ENCODE peak calls at places on chromosomes 7 and 10, in eight cellular contexts. A is fibroblast of lung; O is GM23338; V is CD4-positive, alpha-beta T cell; B is endothelial cell of umbilical vein; T is upper lobe of right lung; I is hepatocyte; N is sigmoid colon. Y is an unnamed sample.

GRCh38 chr10:14579405-14579804 is 195.3 kb downstream of the FAM107B start:
- DNase-seq in A (peak), O (no peak), V (no peak), B (no peak), T (no peak), I (no peak), N (no peak), Y (no peak)

GRCh38 chr7:133611955-133612354 is 359.1 kb downstream of the EXOC4 start:
- DNase-seq in A (no peak), O (no peak), V (no peak), B (no peak), T (no peak), I (no peak), N (no peak), Y (no peak)

GRCh38 chr7:101543242-101543766 is 85.8 kb downstream of the MYL10 start:
- DNase-seq in A (no peak), O (no peak), V (no peak), B (no peak), T (no peak), I (no peak), N (no peak), Y (no peak)

GRCh38 chr10:62652114-62652513 is 152.4 kb upstream of the ADO start:
- DNase-seq in A (no peak), O (no peak), V (no peak), B (no peak), T (no peak), I (no peak), N (no peak), Y (no peak)

GRCh38 chr7:42143605-42144252 is 93.3 kb downstream of the GLI3 start:
- DNase-seq in A (no peak), O (no peak), V (no peak), B (peak), T (no peak), I (no peak), N (no peak), Y (no peak)

GRCh38 chr10:17795088-17795487 is 14.1 kb upstream of the MRC1 start:
- DNase-seq in A (no peak), O (no peak), V (no peak), B (no peak), T (no peak), I (no peak), N (no peak), Y (no peak)

GRCh38 chr10:102065561-102066420 is 642 bp downstream of the HPS6 start:
- DNase-seq in A (no peak), O (peak), V (no peak), B (no peak), T (no peak), I (peak), N (peak), Y (peak)

GRCh38 chr7:134945711-134946110 is 40.6 kb upstream of the AGBL3 start:
- DNase-seq in A (no peak), O (no peak), V (no peak), B (no peak), T (no peak), I (no peak), N (no peak), Y (no peak)

GRCh38 chr10:7890802-7891201 is 72.5 kb downstream of the TAF3 start:
- DNase-seq in A (no peak), O (no peak), V (no peak), B (no peak), T (no peak), I (no peak), N (no peak), Y (no peak)

GRCh38 chr10:71770255-71770654 is 3.1 kb downstream of the VSIR start:
- DNase-seq in A (no peak), O (no peak), V (no peak), B (no peak), T (no peak), I (no peak), N (no peak), Y (no peak)

GRCh38 chr7:124856299-124856888 is 73.2 kb downstream of the POT1 start:
- DNase-seq in A (peak), O (peak), V (no peak), B (peak), T (no peak), I (peak), N (no peak), Y (no peak)

GRCh38 chr7:30751257-30751650 is 681 bp upstream of the INMT start:
- DNase-seq in A (no peak), O (no peak), V (no peak), B (no peak), T (no peak), I (no peak), N (no peak), Y (no peak)

GRCh38 chr7:371119-371778 is 81.3 kb downstream of the FOXL3 start:
- DNase-seq in A (no peak), O (no peak), V (no peak), B (no peak), T (no peak), I (peak), N (peak), Y (no peak)

GRCh38 chr7:30920584-30921539 is 9.2 kb downstream of the AQP1 start:
- DNase-seq in A (peak), O (no peak), V (no peak), B (peak), T (peak), I (peak), N (peak), Y (peak)

GRCh38 chr7:55441668-55442305 is 76.7 kb downstream of the LANCL2 start:
- DNase-seq in A (peak), O (no peak), V (no peak), B (no peak), T (no peak), I (no peak), N (no peak), Y (no peak)

GRCh38 chr7:24851791-24852190 is 94.5 kb upstream of the GSDME start:
- DNase-seq in A (peak), O (no peak), V (no peak), B (peak), T (no peak), I (no peak), N (no peak), Y (no peak)

DNA sequence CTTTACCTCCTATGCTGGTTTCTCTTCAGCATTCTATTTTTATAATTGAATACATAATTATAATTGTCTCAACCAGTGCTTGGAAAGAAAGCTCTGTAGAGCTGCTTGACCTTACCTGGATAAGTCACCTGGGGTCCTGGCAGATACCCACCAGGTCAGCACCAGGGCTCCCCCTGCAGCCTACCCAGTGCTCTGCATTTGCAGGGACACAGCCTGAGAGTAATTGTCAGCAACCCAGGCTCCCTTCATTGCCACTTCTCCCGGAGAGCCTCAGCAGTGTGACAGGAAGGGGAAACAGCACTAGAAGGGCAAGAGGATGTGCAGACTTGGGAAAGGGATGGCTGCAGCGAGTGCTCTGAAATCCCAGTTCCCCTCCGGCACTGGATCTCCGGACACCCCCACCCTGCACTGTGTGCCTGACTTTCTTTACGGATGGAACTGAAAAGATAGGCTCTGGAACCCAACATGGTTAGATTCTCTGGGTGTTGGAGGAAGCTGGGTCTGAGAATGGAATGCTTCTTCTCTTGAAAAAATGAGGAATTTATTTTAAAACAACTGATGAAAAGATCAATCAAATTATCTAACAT is 11.4 kb upstream of the PAX4 start:
- DNase-seq in A (no peak), O (peak), V (no peak), B (no peak), T (no peak), I (peak), N (no peak), Y (peak)
- TF ChIP-seq CTCF in A (peak), O (peak), V (peak), B (peak), T (peak), I (peak), N (no peak), Y (peak)

DNA sequence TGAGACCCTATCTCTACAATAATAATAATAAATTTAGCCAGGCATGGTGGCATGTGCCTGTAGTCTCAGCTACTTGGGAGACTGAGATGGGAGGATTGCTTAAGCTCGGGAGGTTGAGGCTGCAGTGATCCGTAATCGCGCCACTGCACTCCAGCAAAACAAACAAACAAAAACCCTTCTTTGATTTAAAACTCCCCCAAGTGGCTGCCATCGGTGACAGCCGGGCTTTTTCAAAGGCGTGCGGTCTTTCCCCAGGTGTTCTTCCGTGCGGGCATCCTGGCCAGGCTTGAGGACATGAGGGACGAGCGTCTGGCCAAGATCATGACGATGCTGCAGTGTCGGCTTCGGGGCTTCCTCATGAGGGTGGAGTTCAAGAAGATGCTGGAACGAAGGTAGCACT is 1.9 kb upstream of the MYH16 start:
- DNase-seq in A (no peak), O (peak), V (no peak), B (no peak), T (no peak), I (no peak), N (no peak), Y (no peak)
- TF ChIP-seq CTCF in A (no peak), O (peak), V (no peak), B (no peak), T (peak), I (no peak), N (no peak), Y (no peak)

DNA sequence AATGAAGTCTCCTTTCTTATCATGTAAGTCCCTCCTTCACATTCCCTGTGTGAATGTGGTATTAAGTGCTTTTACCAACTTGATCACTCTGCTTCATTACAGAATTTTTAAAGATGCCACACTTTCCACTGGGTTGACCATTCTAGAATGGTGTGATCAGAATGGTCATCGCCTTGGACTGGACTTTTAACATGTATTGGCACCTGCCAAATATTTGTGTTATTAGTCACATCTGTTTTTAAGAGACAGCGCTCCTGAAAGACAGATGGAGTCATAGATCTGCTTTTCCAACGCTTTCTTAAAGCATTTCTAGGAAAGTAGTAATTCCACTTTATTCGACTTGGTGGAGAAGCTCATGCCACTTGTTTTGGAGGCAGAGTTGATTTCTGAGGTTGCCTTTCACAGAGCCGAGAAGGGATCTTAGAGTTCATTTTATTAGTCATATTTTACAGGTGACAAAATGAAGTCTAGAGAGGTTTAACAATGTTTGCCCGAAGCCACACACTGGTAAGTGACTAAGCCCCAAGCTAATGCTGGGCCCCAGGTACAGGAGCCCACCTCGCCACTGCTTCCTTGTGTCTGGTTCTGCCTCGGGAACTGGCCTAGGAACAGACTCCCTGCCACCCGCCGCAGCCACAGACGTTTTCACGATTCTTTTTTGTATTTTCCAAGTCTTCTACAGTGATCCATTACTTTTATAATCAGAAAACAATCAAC is 10.4 kb upstream of the BAMBI start:
- DNase-seq in A (no peak), O (no peak), V (no peak), B (no peak), T (no peak), I (no peak), N (no peak), Y (no peak)
- TF ChIP-seq CTCF in A (no peak), O (no peak), V (no peak), B (no peak), T (no peak), I (no peak), N (no peak), Y (no peak)

DNA sequence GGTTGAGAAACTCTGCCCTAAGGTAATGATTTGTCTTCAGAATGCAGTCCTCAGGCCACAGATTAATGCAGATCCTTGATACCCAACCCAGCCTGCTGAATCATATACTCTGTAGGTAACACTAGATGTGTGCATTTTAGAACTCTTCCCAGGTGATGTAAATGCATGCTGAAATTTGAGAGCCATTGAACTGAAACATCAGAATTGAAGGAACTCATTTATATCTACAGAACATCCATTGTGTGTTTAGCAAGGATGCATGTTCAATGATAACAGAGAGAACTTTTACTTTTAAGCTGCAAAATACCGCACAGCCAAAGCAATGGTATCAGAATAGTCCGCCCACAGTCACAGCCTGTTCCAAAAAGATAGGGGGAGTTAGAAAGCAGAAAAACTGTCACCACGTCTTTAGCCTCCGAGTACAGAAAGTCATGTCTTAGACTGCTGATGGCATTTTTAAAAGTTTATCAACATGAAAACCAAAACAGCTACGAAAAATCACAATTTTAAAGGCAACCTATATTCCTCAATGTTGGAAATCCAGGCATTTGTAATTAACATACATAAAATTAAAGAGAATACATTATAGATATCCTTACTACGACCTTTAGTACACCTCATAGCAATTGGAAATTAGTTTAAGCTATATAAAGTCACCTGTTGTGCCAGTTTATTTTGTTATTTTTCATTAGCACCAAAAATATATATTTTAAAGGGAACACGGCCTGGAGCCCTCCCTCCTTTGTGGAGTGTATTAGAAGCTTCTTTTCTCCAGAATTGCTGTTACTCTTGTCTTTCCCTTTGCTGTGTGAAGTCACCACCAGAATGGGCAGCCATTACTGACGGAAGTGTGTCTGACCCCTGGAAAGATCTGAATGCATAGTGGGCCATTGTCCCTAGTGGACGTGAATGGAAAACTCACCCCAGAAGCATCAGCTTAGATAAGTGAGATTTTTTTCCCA is 65.8 kb upstream of the PRKAR2B start:
- DNase-seq in A (no peak), O (no peak), V (no peak), B (no peak), T (no peak), I (no peak), N (no peak), Y (no peak)
- TF ChIP-seq CTCF in A (peak), O (no peak), V (no peak), B (no peak), T (no peak), I (peak), N (no peak), Y (peak)

GRCh38 chr7:64277630-64278029 is 36.1 kb upstream of the ZNF736 start:
- DNase-seq in A (no peak), O (no peak), V (no peak), B (no peak), T (no peak), I (no peak), N (no peak), Y (no peak)
- TF ChIP-seq CTCF in A (no peak), O (no peak), V (no peak), B (no peak), T (no peak), I (no peak), N (no peak), Y (no peak)

GRCh38 chr10:133226251-133226808 is 3.7 kb upstream of the UTF1 start:
- DNase-seq in A (no peak), O (peak), V (no peak), B (no peak), T (no peak), I (no peak), N (no peak), Y (no peak)
- TF ChIP-seq CTCF in A (no peak), O (no peak), V (no peak), B (no peak), T (no peak), I (no peak), N (no peak), Y (no peak)

GRCh38 chr7:132577206-132578049 is 1.2 kb upstream of the PLXNA4 start:
- DNase-seq in A (peak), O (peak), V (no peak), B (peak), T (peak), I (peak), N (peak), Y (peak)

GRCh38 chr7:132575987-132576722 is at the start of gene PLXNA4:
- DNase-seq in A (peak), O (peak), V (no peak), B (peak), T (no peak), I (peak), N (peak), Y (peak)

GRCh38 chr7:132576723-132577089 is 436 bp upstream of the PLXNA4 start:
- DNase-seq in A (no peak), O (peak), V (no peak), B (no peak), T (no peak), I (peak), N (no peak), Y (no peak)

GRCh38 chr7:132574281-132574680 is 2.0 kb downstream of the PLXNA4 start:
- DNase-seq in A (no peak), O (no peak), V (no peak), B (no peak), T (no peak), I (no peak), N (no peak), Y (no peak)

DNA sequence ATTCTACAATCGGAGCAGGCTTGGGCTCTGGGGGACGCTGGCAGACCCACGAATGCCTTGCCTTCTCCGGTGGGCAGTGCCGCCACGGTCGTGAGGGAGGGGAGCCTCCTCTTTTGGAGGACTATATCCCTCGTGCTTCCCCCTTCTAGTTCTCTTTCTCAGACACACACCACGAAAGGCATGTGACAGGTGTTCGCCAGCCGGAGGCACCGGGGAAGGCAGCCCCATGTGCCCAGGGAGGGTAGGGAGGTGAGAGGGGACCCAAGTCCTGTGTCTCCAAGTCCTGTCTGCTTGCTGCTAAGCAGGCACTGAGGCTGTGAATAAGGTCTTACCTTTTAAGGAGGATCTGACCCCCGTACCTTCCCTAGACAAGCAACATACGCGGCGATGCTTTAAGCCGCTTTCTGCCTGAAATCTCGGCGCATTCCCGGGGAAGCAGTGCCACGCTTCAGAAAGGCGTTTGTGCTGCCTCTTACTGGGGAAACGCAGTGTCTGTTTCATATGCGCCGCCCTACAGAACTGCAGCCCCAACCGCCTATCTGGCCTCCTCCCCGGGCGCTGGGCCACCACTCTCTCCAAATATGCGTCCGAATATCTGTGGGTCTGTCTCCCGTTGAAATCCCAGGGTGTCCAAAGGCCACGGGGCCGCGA is 809 bp downstream of the PLXNA4 start:
- DNase-seq in A (peak), O (peak), V (no peak), B (peak), T (no peak), I (peak), N (peak), Y (peak)
- TF ChIP-seq CTCF in A (peak), O (no peak), V (no peak), B (peak), T (peak), I (peak), N (no peak), Y (no peak)

GRCh38 chr10:124872681-124873080 is 69.2 kb upstream of the ZRANB1 start:
- DNase-seq in A (no peak), O (no peak), V (no peak), B (no peak), T (no peak), I (no peak), N (no peak), Y (no peak)

GRCh38 chr10:124879136-124879535 is 62.8 kb upstream of the ZRANB1 start:
- DNase-seq in A (no peak), O (no peak), V (no peak), B (no peak), T (peak), I (no peak), N (no peak), Y (no peak)

GRCh38 chr10:124870854-124871425 is 69.3 kb downstream of the ABRAXAS2 start:
- DNase-seq in A (no peak), O (peak), V (no peak), B (no peak), T (peak), I (no peak), N (no peak), Y (no peak)

GRCh38 chr10:124878457-124878739 is 63.5 kb upstream of the ZRANB1 start:
- DNase-seq in A (no peak), O (no peak), V (no peak), B (no peak), T (peak), I (no peak), N (no peak), Y (no peak)

GRCh38 chr10:124875596-124875995 is 66.3 kb upstream of the ZRANB1 start:
- DNase-seq in A (peak), O (peak), V (no peak), B (peak), T (peak), I (no peak), N (no peak), Y (no peak)
- TF ChIP-seq CTCF in A (peak), O (no peak), V (no peak), B (no peak), T (no peak), I (no peak), N (no peak), Y (no peak)